ENCODE peak calls at places on chromosomes 4 and X, in eight cellular contexts. G, P, Y, B, F, V, M and W are unnamed samples.

GRCh38 chr4:40502936-40503335 is 126.7 kb downstream of the RBM47 start:
- DNase-seq in V (no peak), B (no peak), Y (no peak), P (no peak), G (no peak), F (no peak), M (no peak), W (no peak)

GRCh38 chr4:159141193-159141592 is 38.3 kb downstream of the RAPGEF2 start:
- DNase-seq in Y (no peak), G (no peak), B (no peak), F (peak), M (no peak), P (no peak), V (peak), W (no peak)

GRCh38 chr4:170827562-170828260 is 738.0 kb upstream of the AADAT start:
- DNase-seq in B (no peak), Y (no peak), M (no peak), P (no peak), F (peak), G (no peak), V (no peak), W (no peak)

GRCh38 chr4:162506253-162506652 is 342.5 kb upstream of the FSTL5 start:
- DNase-seq in M (no peak), G (no peak), F (peak), Y (no peak), P (no peak), B (no peak), V (no peak), W (no peak)

GRCh38 chr4:87038837-87039715 is 104.3 kb downstream of the AFF1 start:
- DNase-seq in Y (peak), B (no peak), P (peak), G (no peak), V (peak), F (peak), M (peak), W (peak)

GRCh38 chrX:46687619-46688018 is 71.3 kb downstream of the SLC9A7 start:
- DNase-seq in V (peak), B (no peak), M (no peak), Y (no peak), G (no peak), P (no peak), F (peak), W (no peak)

GRCh38 chrX:70262952-70263567 is 3.1 kb upstream of the P2RY4 start:
- DNase-seq in B (no peak), V (peak), P (peak), G (no peak), M (peak), F (peak), Y (peak), W (no peak)

GRCh38 chr4:82681759-82682158 is 116.8 kb downstream of the SCD5 start:
- DNase-seq in Y (no peak), G (no peak), M (no peak), F (no peak), B (no peak), V (no peak), P (no peak), W (no peak)

GRCh38 chr4:182874158-182874855 is 42.9 kb downstream of the DCTD start:
- DNase-seq in B (no peak), G (no peak), Y (no peak), M (no peak), V (no peak), P (no peak), F (no peak), W (no peak)

GRCh38 chr4:164937576-164938270 is 39.7 kb downstream of the TRIM61 start:
- DNase-seq in M (peak), B (no peak), G (no peak), V (peak), P (no peak), Y (no peak), F (peak), W (no peak)

GRCh38 chrX:1661048-1661921 is 46.4 kb downstream of the ASMT start:
- DNase-seq in B (no peak), F (no peak), M (peak), G (peak), Y (no peak), V (no peak), P (peak), W (peak)

GRCh38 chrX:79133897-79134296 is 10.6 kb upstream of the GPR174 start:
- DNase-seq in M (no peak), B (no peak), V (no peak), P (no peak), G (no peak), F (peak), Y (no peak), W (no peak)

GRCh38 chr4:3514806-3515421 is 17.3 kb downstream of the LRPAP1 start:
- DNase-seq in G (no peak), B (no peak), V (no peak), Y (no peak), F (no peak), M (peak), P (peak), W (no peak)

GRCh38 chr4:65007841-65008439 is 598.7 kb upstream of the TECRL start:
- DNase-seq in G (no peak), P (peak), F (peak), V (no peak), B (no peak), Y (no peak), M (peak), W (no peak)

GRCh38 chrX:44544036-44544435 is 1.4 kb upstream of the FUNDC1 start:
- DNase-seq in G (no peak), Y (no peak), P (no peak), V (no peak), M (no peak), B (no peak), F (no peak), W (no peak)

GRCh38 chr4:67261971-67262370 is 283.3 kb downstream of the CENPC start:
- DNase-seq in P (no peak), M (no peak), B (no peak), Y (no peak), V (no peak), F (no peak), G (no peak), W (no peak)

GRCh38 chr4:105808459-105809041 is 86.7 kb upstream of the NPNT start:
- DNase-seq in Y (no peak), G (no peak), M (no peak), F (peak), V (peak), B (peak), P (no peak), W (no peak)

GRCh38 chr4:159446266-159446976 is 343.5 kb downstream of the RAPGEF2 start:
- DNase-seq in V (peak), M (peak), G (no peak), P (peak), B (peak), F (peak), Y (peak), W (no peak)

GRCh38 chr4:35982318-35982717 is 262.0 kb downstream of the ARAP2 start:
- DNase-seq in V (no peak), G (no peak), B (no peak), Y (no peak), P (no peak), F (no peak), M (no peak), W (no peak)

GRCh38 chrX:44035576-44035975 is 62.4 kb upstream of the NDP start:
- DNase-seq in B (no peak), Y (no peak), P (no peak), G (no peak), F (peak), V (no peak), M (no peak), W (no peak)

GRCh38 chrX:50168305-50168704 is 32.5 kb downstream of the AKAP4 start:
- DNase-seq in G (no peak), P (no peak), B (no peak), F (peak), Y (no peak), M (no peak), V (no peak), W (no peak)

GRCh38 chr4:147793569-147793968 is 61.7 kb downstream of the ARHGAP10 start:
- DNase-seq in M (no peak), V (peak), P (no peak), Y (no peak), F (no peak), B (no peak), G (no peak), W (no peak)

GRCh38 chrX:38803609-38804480 is 2.6 kb downstream of the MID1IP1 start:
- DNase-seq in F (peak), B (peak), G (peak), V (peak), P (peak), M (peak), Y (peak), W (peak)

GRCh38 chr4:161522031-161522430 is 641.8 kb downstream of the FSTL5 start:
- DNase-seq in G (no peak), Y (no peak), M (no peak), P (no peak), B (no peak), V (peak), F (no peak), W (no peak)

GRCh38 chrX:16750136-16750535 is 30.7 kb downstream of the SYAP1 start:
- DNase-seq in P (no peak), B (no peak), F (no peak), V (no peak), G (no peak), Y (no peak), M (no peak), W (no peak)

GRCh38 chr4:4642201-4643025 is 100.6 kb upstream of the STX18 start:
- DNase-seq in F (no peak), M (peak), B (no peak), Y (no peak), G (no peak), P (no peak), V (no peak), W (no peak)

GRCh38 chrX:71128166-71128833 is 9.9 kb downstream of the MED12 start:
- DNase-seq in Y (no peak), V (no peak), G (no peak), P (no peak), B (no peak), F (peak), M (no peak), W (no peak)

GRCh38 chr4:189519189-189519588 is 421.5 kb upstream of the FRG1 start:
- DNase-seq in G (no peak), Y (no peak), M (no peak), B (no peak), P (no peak), V (no peak), F (no peak), W (no peak)

GRCh38 chr4:185583813-185584212 is 48.5 kb upstream of the PDLIM3 start:
- DNase-seq in G (no peak), F (no peak), P (no peak), M (no peak), V (no peak), Y (no peak), B (no peak), W (no peak)

GRCh38 chr4:86910820-86911684 is 18.8 kb upstream of the C4orf36 start:
- DNase-seq in Y (no peak), P (no peak), V (no peak), B (no peak), F (no peak), G (no peak), M (no peak), W (no peak)

GRCh38 chrX:153992180-153992579 is 19.6 kb downstream of the TMEM187 start:
- DNase-seq in F (no peak), M (no peak), G (no peak), V (no peak), Y (no peak), P (no peak), B (no peak), W (no peak)

GRCh38 chrX:110383414-110383813 is 24.8 kb downstream of the RTL9 start:
- DNase-seq in V (peak), Y (no peak), B (peak), G (no peak), F (peak), M (no peak), P (no peak), W (no peak)

GRCh38 chr4:138111462-138112000 is 130.6 kb downstream of the SLC7A11 start:
- DNase-seq in Y (no peak), B (no peak), G (no peak), M (peak), V (no peak), F (no peak), P (no peak), W (no peak)

GRCh38 chrX:16215660-16216059 is 48.4 kb downstream of the MAGEB17 start:
- DNase-seq in V (no peak), M (peak), Y (no peak), F (no peak), B (no peak), G (no peak), P (no peak), W (no peak)

DNA sequence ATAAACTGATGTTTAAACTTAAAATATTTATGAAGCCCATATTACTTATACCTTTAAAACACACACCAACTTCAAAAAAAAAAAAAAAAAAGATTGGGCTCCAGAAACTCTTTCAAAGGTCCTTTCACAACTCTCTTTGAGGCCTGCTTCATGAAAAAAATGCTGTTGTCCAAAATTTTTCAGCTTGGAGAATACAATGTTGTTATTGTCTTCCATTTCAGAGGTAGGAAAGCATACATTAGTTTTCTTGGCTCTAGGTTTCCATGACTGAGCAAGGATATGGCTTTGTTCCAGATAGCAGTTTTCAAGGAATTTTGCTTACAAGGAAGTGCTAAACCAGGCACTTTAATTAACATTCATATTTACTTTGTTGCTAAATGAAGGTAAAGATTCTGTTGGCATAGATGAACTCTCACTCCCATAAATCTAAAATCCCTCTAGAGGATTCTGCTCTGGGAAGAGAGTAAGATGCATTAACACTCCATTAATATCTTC is 118.6 kb downstream of the COL25A1 start:
- DNase-seq in F (no peak), P (no peak), B (no peak), Y (no peak), M (no peak), G (no peak), V (no peak), W (no peak)
- TF ChIP-seq CTCF in F (no peak), P (no peak), B (no peak), Y (no peak), M (no peak), G (no peak), V (no peak), W (no peak)

GRCh38 chr4:15682790-15683495 is 1.3 kb downstream of the FAM200B start:
- DNase-seq in B (no peak), M (no peak), G (no peak), F (no peak), Y (no peak), V (no peak), P (no peak), W (no peak)

GRCh38 chr4:15681067-15681371 is 608 bp upstream of the FAM200B start:
- DNase-seq in F (no peak), Y (no peak), B (no peak), M (no peak), V (no peak), P (no peak), G (no peak), W (no peak)

GRCh38 chr4:15682340-15682725 is 706 bp downstream of the FAM200B start:
- DNase-seq in F (peak), M (no peak), V (no peak), Y (no peak), G (no peak), B (no peak), P (no peak), W (no peak)

GRCh38 chr4:15684498-15684897 is 2.9 kb downstream of the FAM200B start:
- DNase-seq in Y (no peak), V (no peak), P (no peak), B (no peak), G (no peak), M (peak), F (no peak), W (no peak)

GRCh38 chr4:15681372-15682339 is at the start of gene FAM200B:
- DNase-seq in Y (peak), M (peak), G (peak), B (peak), F (peak), P (peak), V (peak), W (peak)
- TF ChIP-seq CTCF in Y (no peak), M (peak), G (no peak), B (no peak), F (no peak), P (no peak), V (peak), W (no peak)

GRCh38 chrX:27591938-27592337 is 1.8 kb downstream of the DCAF8L2 start:
- DNase-seq in V (no peak), G (no peak), P (no peak), M (peak), F (no peak), Y (no peak), B (no peak), W (no peak)
- TF ChIP-seq CTCF in V (no peak), G (no peak), P (no peak), M (no peak), F (no peak), Y (no peak), B (no peak), W (no peak)

DNA sequence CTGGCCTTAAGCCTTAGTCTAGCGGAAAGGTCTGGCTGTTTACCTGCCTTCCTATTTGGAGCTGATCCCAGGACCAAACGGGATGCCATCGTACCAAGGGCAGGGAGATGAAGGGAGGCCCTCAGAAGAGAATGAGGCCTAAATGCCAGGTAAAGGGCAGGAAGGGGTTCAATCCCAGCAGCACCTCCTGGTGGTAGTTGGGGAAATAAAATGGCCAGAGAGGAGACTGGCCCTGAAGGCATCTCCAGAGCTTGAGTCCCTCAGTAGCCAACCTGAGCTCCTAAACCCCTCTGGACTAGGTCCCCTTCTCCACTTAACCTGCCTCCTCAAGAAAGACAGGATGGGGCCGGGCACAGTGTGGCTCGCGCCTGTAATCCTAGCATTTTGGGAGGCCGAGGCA is 53.7 kb downstream of the KDM5C start:
- DNase-seq in F (no peak), B (no peak), Y (no peak), M (no peak), P (no peak), V (no peak), G (no peak), W (no peak)
- TF ChIP-seq CTCF in F (peak), B (peak), Y (no peak), M (peak), P (no peak), V (no peak), G (no peak), W (no peak)

GRCh38 chrX:53049127-53049517 is 533 bp downstream of the GPR173 start:
- DNase-seq in P (peak), G (no peak), V (no peak), F (no peak), M (peak), B (no peak), Y (no peak), W (no peak)

GRCh38 chrX:53045002-53045401 is 3.6 kb upstream of the GPR173 start:
- DNase-seq in P (no peak), B (no peak), M (no peak), Y (no peak), G (no peak), V (no peak), F (no peak), W (no peak)

GRCh38 chrX:53050841-53051240 is 2.3 kb downstream of the GPR173 start:
- DNase-seq in Y (no peak), V (peak), M (no peak), F (peak), B (no peak), G (no peak), P (no peak), W (no peak)

GRCh38 chrX:53048169-53049126 is at the start of gene GPR173:
- DNase-seq in P (peak), B (peak), G (no peak), Y (peak), V (peak), M (peak), F (peak), W (no peak)

GRCh38 chrX:53047228-53047627 is 1.4 kb upstream of the GPR173 start:
- DNase-seq in P (no peak), Y (no peak), V (peak), B (no peak), M (no peak), G (no peak), F (peak), W (no peak)
- TF ChIP-seq CTCF in P (peak), Y (no peak), V (peak), B (peak), M (peak), G (no peak), F (peak), W (no peak)